ENCODE peak calls at places on chromosomes 12 and 14, in five cellular contexts. One of them, this sample, is unnamed. For H3K9me3, the result is how much of the 10 kb centered on the place peaks cover.

GRCh38 chr12:4648499-4649357 is at the start of the genes AKAP3 and NDUFA9:
- DNase-seq in MM.1S: peak
- DNase-seq in HepG2: peak
- DNase-seq in neuronal stem cell: peak
- DNase-seq in mammary epithelial cell: peak
- DNase-seq in this sample: peak

GRCh38 chr12:6494351-6494743 is 445 bp downstream of the NCAPD2 start:
- DNase-seq in MM.1S: no peak
- DNase-seq in HepG2: no peak
- DNase-seq in neuronal stem cell: no peak
- DNase-seq in mammary epithelial cell: no peak
- DNase-seq in this sample: no peak

GRCh38 chr14:24876009-24876690 is 173.8 kb downstream of the STXBP6 start:
- DNase-seq in MM.1S: no peak
- DNase-seq in HepG2: no peak
- DNase-seq in neuronal stem cell: no peak
- DNase-seq in mammary epithelial cell: no peak
- DNase-seq in this sample: no peak

GRCh38 chr12:5171701-5172100 is 128.0 kb downstream of the KCNA5 start:
- DNase-seq in MM.1S: peak
- DNase-seq in HepG2: peak
- DNase-seq in neuronal stem cell: peak
- DNase-seq in mammary epithelial cell: peak
- DNase-seq in this sample: no peak

GRCh38 chr12:43277630-43278267 is 274.3 kb downstream of the ADAMTS20 start:
- DNase-seq in MM.1S: no peak
- DNase-seq in HepG2: no peak
- DNase-seq in neuronal stem cell: no peak
- DNase-seq in mammary epithelial cell: no peak
- DNase-seq in this sample: no peak

GRCh38 chr12:53212931-53213330 is 5.9 kb upstream of the ITGB7 start:
- DNase-seq in MM.1S: no peak
- DNase-seq in HepG2: no peak
- DNase-seq in neuronal stem cell: no peak
- DNase-seq in mammary epithelial cell: no peak
- DNase-seq in this sample: no peak

GRCh38 chr14:28298156-28298555 is 468.4 kb upstream of the FOXG1 start:
- DNase-seq in MM.1S: no peak
- DNase-seq in HepG2: no peak
- DNase-seq in neuronal stem cell: no peak
- DNase-seq in mammary epithelial cell: no peak
- DNase-seq in this sample: no peak

GRCh38 chr12:103268831-103269514 is 226.8 kb downstream of the C12orf42 start:
- DNase-seq in MM.1S: no peak
- DNase-seq in HepG2: no peak
- DNase-seq in neuronal stem cell: no peak
- DNase-seq in mammary epithelial cell: no peak
- DNase-seq in this sample: no peak

GRCh38 chr12:84272324-84272723 is 640.3 kb downstream of the SLC6A15 start:
- DNase-seq in MM.1S: no peak
- DNase-seq in HepG2: no peak
- DNase-seq in neuronal stem cell: no peak
- DNase-seq in mammary epithelial cell: no peak
- DNase-seq in this sample: no peak

GRCh38 chr12:122308811-122309210 is 42.5 kb upstream of the VPS33A start:
- DNase-seq in MM.1S: no peak
- DNase-seq in HepG2: no peak
- DNase-seq in neuronal stem cell: no peak
- DNase-seq in mammary epithelial cell: no peak
- DNase-seq in this sample: no peak

GRCh38 chr12:62098131-62098530 is 162.1 kb upstream of the USP15 start:
- DNase-seq in MM.1S: no peak
- DNase-seq in HepG2: no peak
- DNase-seq in neuronal stem cell: no peak
- DNase-seq in mammary epithelial cell: no peak
- DNase-seq in this sample: no peak

GRCh38 chr14:64038857-64039542 is 186.2 kb downstream of the SYNE2 start:
- DNase-seq in MM.1S: no peak
- DNase-seq in HepG2: no peak
- DNase-seq in neuronal stem cell: no peak
- DNase-seq in mammary epithelial cell: no peak
- DNase-seq in this sample: no peak

GRCh38 chr14:90450151-90450550 is 53.3 kb downstream of the CALM1 start:
- DNase-seq in MM.1S: no peak
- DNase-seq in HepG2: no peak
- DNase-seq in neuronal stem cell: no peak
- DNase-seq in mammary epithelial cell: no peak
- DNase-seq in this sample: no peak

GRCh38 chr12:131091413-131091975 is 137.8 kb downstream of the ADGRD1 start:
- DNase-seq in MM.1S: no peak
- DNase-seq in HepG2: no peak
- DNase-seq in neuronal stem cell: no peak
- DNase-seq in mammary epithelial cell: no peak
- DNase-seq in this sample: no peak

GRCh38 chr12:108094250-108094649 is 34.8 kb upstream of the WSCD2 start:
- DNase-seq in MM.1S: no peak
- DNase-seq in HepG2: no peak
- DNase-seq in neuronal stem cell: no peak
- DNase-seq in mammary epithelial cell: no peak
- DNase-seq in this sample: no peak

GRCh38 chr14:54728700-54729527 is 162.0 kb downstream of the SAMD4A start:
- DNase-seq in MM.1S: no peak
- DNase-seq in HepG2: no peak
- DNase-seq in neuronal stem cell: no peak
- DNase-seq in mammary epithelial cell: no peak
- DNase-seq in this sample: no peak

GRCh38 chr14:19902409-19902808 is 18.0 kb upstream of the OR4K5 start:
- DNase-seq in MM.1S: no peak
- DNase-seq in HepG2: no peak
- DNase-seq in neuronal stem cell: no peak
- DNase-seq in mammary epithelial cell: no peak
- DNase-seq in this sample: no peak
- H3K9me3 ChIP-seq in MM.1S: under half
- H3K9me3 ChIP-seq in HepG2: under half
- H3K9me3 ChIP-seq in neuronal stem cell: under half
- H3K9me3 ChIP-seq in mammary epithelial cell: under half
- H3K9me3 ChIP-seq in this sample: half or more

GRCh38 chr12:132966676-132967415 is 10.7 kb upstream of the ZNF605 start:
- DNase-seq in MM.1S: no peak
- DNase-seq in HepG2: no peak
- DNase-seq in neuronal stem cell: no peak
- DNase-seq in mammary epithelial cell: no peak
- DNase-seq in this sample: no peak
- H3K9me3 ChIP-seq in MM.1S: under half
- H3K9me3 ChIP-seq in HepG2: half or more
- H3K9me3 ChIP-seq in neuronal stem cell: under half
- H3K9me3 ChIP-seq in mammary epithelial cell: under half
- H3K9me3 ChIP-seq in this sample: half or more

DNA sequence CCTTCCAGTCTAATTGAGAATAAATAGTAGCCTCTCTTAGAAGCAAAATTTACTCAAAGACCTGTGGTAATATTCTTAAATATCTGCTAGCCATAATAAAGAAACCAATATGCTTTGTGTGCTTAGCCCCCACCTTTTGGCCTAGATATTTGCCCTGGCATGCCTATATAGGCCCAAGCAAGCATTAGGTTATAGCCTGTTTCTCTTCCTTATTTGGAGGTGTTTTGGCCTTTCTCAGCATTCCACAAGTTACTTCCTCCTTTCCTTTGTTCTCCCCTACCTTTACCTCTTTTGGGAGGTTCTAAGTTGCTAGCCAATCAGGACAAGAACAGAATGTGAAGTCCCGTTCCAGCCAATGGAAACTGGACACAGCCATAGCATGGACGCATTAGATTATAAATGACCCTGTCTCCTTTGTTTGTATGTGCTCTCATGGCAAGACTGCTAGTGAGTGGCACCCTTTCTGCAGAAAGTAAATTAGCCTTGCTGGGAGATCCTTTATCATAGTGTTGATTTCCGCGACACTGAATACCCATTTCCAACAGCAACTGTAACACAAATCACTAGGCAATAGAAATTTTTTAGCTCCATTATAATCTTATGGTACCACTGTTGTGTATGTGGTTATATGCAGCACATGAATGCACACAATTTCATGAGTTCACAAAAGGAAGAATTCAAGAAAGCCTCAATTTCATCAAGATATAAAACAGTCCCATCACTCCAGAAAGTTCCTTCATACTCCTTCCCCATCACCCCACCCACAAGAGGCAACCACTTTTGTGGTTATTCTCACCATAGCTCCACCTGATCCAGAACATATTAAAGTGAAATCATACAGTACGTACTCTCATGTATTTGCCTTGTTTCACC is 37.6 kb downstream of the CEP83 start:
- DNase-seq in MM.1S: no peak
- DNase-seq in HepG2: no peak
- DNase-seq in neuronal stem cell: no peak
- DNase-seq in mammary epithelial cell: peak
- DNase-seq in this sample: no peak
- H3K9me3 ChIP-seq in MM.1S: under half
- H3K9me3 ChIP-seq in HepG2: under half
- H3K9me3 ChIP-seq in neuronal stem cell: under half
- H3K9me3 ChIP-seq in mammary epithelial cell: under half
- H3K9me3 ChIP-seq in this sample: under half

DNA sequence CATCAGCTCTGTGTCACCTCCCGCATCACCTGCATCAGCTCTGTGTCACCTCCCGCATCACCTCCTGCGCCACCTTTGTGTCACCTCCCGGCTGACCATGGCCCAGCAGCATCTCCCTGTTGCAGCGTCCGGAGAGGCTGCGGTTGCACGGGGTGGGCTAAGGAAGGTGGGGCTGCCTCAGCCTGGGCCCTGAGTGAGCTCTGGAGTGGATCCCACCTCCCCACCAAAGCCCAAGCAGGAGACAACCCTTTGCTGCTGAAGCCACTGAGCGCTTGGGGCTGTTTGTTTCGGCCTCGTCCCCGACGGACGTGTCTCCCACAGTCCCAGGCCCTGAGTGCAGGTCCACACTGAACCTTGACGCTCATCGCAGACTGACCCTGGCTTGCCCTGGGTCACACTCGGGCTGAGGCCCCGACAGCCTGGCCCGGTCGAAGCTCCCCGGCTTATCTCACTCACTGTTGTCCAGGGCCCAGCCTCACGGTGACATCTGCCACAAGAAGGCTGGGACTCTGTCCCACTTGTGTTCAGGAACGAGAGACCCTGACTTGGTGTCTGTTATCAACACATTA is 12.2 kb downstream of the TMEM121 start:
- DNase-seq in MM.1S: no peak
- DNase-seq in HepG2: no peak
- DNase-seq in neuronal stem cell: no peak
- DNase-seq in mammary epithelial cell: no peak
- DNase-seq in this sample: no peak
- H3K9me3 ChIP-seq in MM.1S: under half
- H3K9me3 ChIP-seq in HepG2: under half
- H3K9me3 ChIP-seq in neuronal stem cell: under half
- H3K9me3 ChIP-seq in mammary epithelial cell: under half
- H3K9me3 ChIP-seq in this sample: under half